ENCODE peak calls at places on chromosomes 3 and 15, in four cellular contexts. R, E, G and U are unnamed samples.

GRCh38 chr15:70328137-70329115 is 230.7 kb upstream of the TLE3 start:
- DNase-seq in E (peak), G (peak), R (no peak), U (no peak)

GRCh38 chr3:107212709-107213664 is 164.3 kb upstream of the CCDC54 start:
- DNase-seq in R (no peak), E (no peak), G (no peak), U (no peak)

GRCh38 chr3:125110016-125110875 is 54.4 kb upstream of the HEG1 start:
- DNase-seq in G (no peak), E (no peak), R (no peak), U (no peak)

GRCh38 chr3:128021768-128022372 is 30.4 kb upstream of the SEC61A1 start:
- DNase-seq in G (no peak), E (no peak), R (no peak), U (no peak)

GRCh38 chr15:25068696-25069095 is 113.9 kb downstream of the SNRPN start:
- DNase-seq in G (no peak), E (no peak), R (no peak), U (no peak)

GRCh38 chr3:37944243-37944955 is 46.2 kb upstream of the VILL start:
- DNase-seq in G (no peak), E (no peak), R (no peak), U (no peak)

GRCh38 chr15:67124911-67125588 is 59.6 kb downstream of the SMAD3 start:
- DNase-seq in G (no peak), R (no peak), E (no peak), U (no peak)

GRCh38 chr3:102113421-102114041 is 264.2 kb downstream of the NFKBIZ start:
- DNase-seq in E (peak), G (no peak), R (no peak), U (no peak)

GRCh38 chr3:66499881-66500574 is 794 bp downstream of the LRIG1 start:
- DNase-seq in E (peak), G (peak), R (peak), U (no peak)

GRCh38 chr3:73437828-73438227 is 186.9 kb downstream of the PDZRN3 start:
- DNase-seq in G (no peak), E (no peak), R (no peak), U (no peak)

GRCh38 chr15:72033711-72034110 is 84.2 kb downstream of the MYO9A start:
- DNase-seq in G (no peak), R (no peak), E (no peak), U (no peak)

GRCh38 chr3:129614927-129615363 is 8.5 kb upstream of the PLXND1 start:
- DNase-seq in G (peak), R (no peak), E (peak), U (no peak)

GRCh38 chr15:85044894-85045293 is 63.2 kb downstream of the PDE8A start:
- DNase-seq in R (no peak), G (no peak), E (no peak), U (no peak)

GRCh38 chr15:79076661-79077060 is 13.9 kb downstream of the RASGRF1 start:
- DNase-seq in R (no peak), G (no peak), E (peak), U (no peak)

GRCh38 chr3:104628185-104628789 is 738.4 kb upstream of the ALCAM start:
- DNase-seq in G (no peak), E (no peak), R (no peak), U (peak)

GRCh38 chr3:112803472-112803871 is 43.2 kb downstream of the CD200R1L start:
- DNase-seq in E (no peak), G (no peak), R (no peak), U (no peak)

GRCh38 chr3:171901615-171902312 is 58.6 kb downstream of the TMEM212 start:
- DNase-seq in R (no peak), G (no peak), E (no peak), U (no peak)

GRCh38 chr3:88114878-88115549 is 34.7 kb upstream of the C3orf38 start:
- DNase-seq in E (no peak), R (no peak), G (no peak), U (no peak)

GRCh38 chr3:39075910-39076309 is 24.1 kb downstream of the WDR48 start:
- DNase-seq in R (no peak), E (no peak), G (no peak), U (no peak)

GRCh38 chr15:25095179-25095578 is 140.4 kb downstream of the SNRPN start:
- DNase-seq in G (no peak), R (no peak), E (no peak), U (no peak)

GRCh38 chr3:107956991-107957467 is 133.8 kb downstream of the CD47 start:
- DNase-seq in G (peak), E (peak), R (peak), U (no peak)

GRCh38 chr3:84772841-84773240 is 185.9 kb upstream of the CADM2 start:
- DNase-seq in E (no peak), R (no peak), G (no peak), U (peak)

GRCh38 chr15:74158855-74159650 is 14.5 kb upstream of the ISLR start:
- DNase-seq in R (no peak), G (no peak), E (no peak), U (no peak)

GRCh38 chr3:112357888-112358287 is 24.9 kb downstream of the CD200 start:
- DNase-seq in E (no peak), G (no peak), R (no peak), U (no peak)

GRCh38 chr3:13223574-13224237 is 150.5 kb upstream of the IQSEC1 start:
- DNase-seq in E (no peak), G (no peak), R (no peak), U (no peak)

GRCh38 chr3:97579365-97579764 is 185.2 kb upstream of the ARL6 start:
- DNase-seq in R (no peak), E (no peak), G (no peak), U (no peak)

GRCh38 chr15:95591886-95592285 is 738.6 kb upstream of the NR2F2 start:
- DNase-seq in R (no peak), G (no peak), E (no peak), U (no peak)

GRCh38 chr3:123971416-123971815 is 10.4 kb upstream of the CCDC14 start:
- DNase-seq in G (no peak), R (no peak), E (no peak), U (no peak)

DNA sequence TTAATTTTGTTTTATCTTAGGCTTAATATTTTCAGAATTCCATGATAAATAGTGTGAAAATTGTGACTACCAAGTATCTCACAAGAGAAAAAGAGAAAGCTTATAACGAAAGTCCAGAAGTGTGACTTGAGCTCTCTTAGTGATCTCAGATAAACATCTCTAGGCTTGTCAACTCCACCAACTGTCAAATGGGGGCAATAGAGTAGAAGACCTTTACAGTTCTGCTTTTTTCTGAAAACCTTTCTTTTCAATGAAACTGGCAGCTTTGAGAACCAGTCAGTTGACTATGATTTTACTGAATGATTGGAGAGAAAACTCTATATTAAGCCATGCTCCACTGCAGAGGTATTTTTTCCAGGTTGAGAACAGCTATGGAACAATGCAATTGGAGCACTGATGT is 119.2 kb upstream of the TP63 start:
- DNase-seq in R (no peak), G (no peak), E (no peak), U (no peak)
- H3K27ac ChIP-seq in R (no peak), G (no peak), E (no peak), U (no peak)

GRCh38 chr3:139299261-139300132 is 44.3 kb upstream of the MRPS22 start:
- DNase-seq in E (no peak), R (no peak), G (no peak), U (peak)
- TF ChIP-seq POLR2AphosphoS5 in E (no peak), R (no peak), G (no peak), U (no peak)

GRCh38 chr3:179706233-179706632 is 53.4 kb downstream of the USP13 start:
- DNase-seq in G (no peak), E (no peak), R (no peak), U (no peak)

GRCh38 chr3:179713643-179714090 is 60.8 kb downstream of the USP13 start:
- DNase-seq in E (no peak), G (no peak), R (no peak), U (peak)

GRCh38 chr3:179715582-179715981 is 62.7 kb downstream of the USP13 start:
- DNase-seq in R (no peak), G (no peak), E (no peak), U (no peak)

DNA sequence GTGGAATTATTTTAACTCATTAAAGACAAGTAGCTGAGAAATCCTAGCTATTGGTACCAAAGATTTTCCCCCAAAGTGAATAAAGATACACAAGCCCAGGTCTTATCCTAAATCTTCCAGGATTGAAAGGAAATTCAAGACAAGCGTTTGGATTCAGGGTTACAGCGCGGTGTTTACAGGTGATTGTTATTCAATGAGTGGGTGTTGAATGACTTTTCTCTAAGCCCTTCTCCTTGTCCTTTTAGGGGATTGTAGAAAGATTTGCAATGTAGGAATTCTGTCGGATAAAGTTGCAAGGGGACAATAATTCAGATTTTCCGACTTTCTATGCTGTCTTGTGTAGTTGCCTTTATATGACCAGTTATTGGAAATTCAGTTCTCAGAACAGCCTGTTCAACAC is 57.2 kb downstream of the USP13 start:
- DNase-seq in R (no peak), E (no peak), G (no peak), U (peak)
- H3K27ac ChIP-seq in R (no peak), E (no peak), G (no peak), U (peak)

GRCh38 chr3:50502584-50503423 is 630 bp downstream of the CACNA2D2 start:
- DNase-seq in R (no peak), E (no peak), G (no peak), U (peak)

GRCh38 chr3:50502225-50502583 is 1.2 kb downstream of the CACNA2D2 start:
- DNase-seq in G (no peak), E (no peak), R (no peak), U (no peak)

GRCh38 chr3:50503947-50504346 is 513 bp upstream of the CACNA2D2 start:
- DNase-seq in E (no peak), R (no peak), G (no peak), U (peak)

GRCh38 chr3:50504681-50505080 is 1.2 kb upstream of the CACNA2D2 start:
- DNase-seq in G (no peak), E (no peak), R (no peak), U (no peak)

GRCh38 chr3:50503504-50503903 is at the start of gene CACNA2D2:
- DNase-seq in E (peak), R (peak), G (peak), U (peak)
- TF ChIP-seq POLR2AphosphoS5 in E (peak), R (peak), G (peak), U (peak)

GRCh38 chr15:51580982-51581381 is 41.6 kb downstream of the DMXL2 start:
- DNase-seq in G (no peak), E (no peak), R (no peak), U (no peak)

GRCh38 chr15:51576911-51577500 is 45.6 kb downstream of the DMXL2 start:
- DNase-seq in E (no peak), G (no peak), R (no peak), U (no peak)

GRCh38 chr15:51579012-51579411 is 43.6 kb downstream of the DMXL2 start:
- DNase-seq in E (no peak), R (no peak), G (no peak), U (no peak)

GRCh38 chr15:51577907-51578306 is 44.7 kb downstream of the DMXL2 start:
- DNase-seq in G (no peak), R (no peak), E (no peak), U (no peak)

DNA sequence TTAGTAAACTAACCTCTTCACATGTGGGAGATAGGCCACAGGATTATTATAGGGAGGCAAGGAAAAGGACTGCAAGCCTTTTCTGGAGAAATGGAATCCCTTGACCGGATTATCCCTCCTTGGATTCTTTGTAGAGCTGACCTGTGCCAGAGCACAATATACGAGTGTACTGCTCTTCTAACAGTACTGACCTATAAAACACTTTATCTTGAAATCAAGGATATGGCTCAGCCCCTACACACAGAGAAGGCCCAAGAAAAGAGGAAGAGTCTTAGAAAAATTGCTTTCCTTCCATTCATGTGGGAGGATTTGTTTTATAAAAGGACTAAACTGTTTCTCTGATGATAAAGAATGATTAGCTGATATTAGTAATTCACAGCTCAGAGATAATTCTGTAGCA is 42.2 kb downstream of the DMXL2 start:
- DNase-seq in R (no peak), E (no peak), G (no peak), U (no peak)
- H3K27ac ChIP-seq in R (no peak), E (no peak), G (no peak), U (no peak)